ENCODE peak calls at places on chromosomes 3 and 15, in seven cellular contexts. One of them, this sample, is unnamed.

GRCh38 chr3:43286886-43287301 is 554 bp downstream of the SNRK start:
- DNase-seq in mesenchymal stem cell: peak; percentile 42
- DNase-seq in CD8-positive, alpha-beta T cell: peak; percentile 19
- DNase-seq in lung: no peak
- DNase-seq in lower lobe of right lung: no peak
- DNase-seq in uterus: no peak
- DNase-seq in ovary: peak; percentile 24
- DNase-seq in this sample: no peak

GRCh38 chr3:58009749-58010535 is 1.7 kb downstream of the FLNB start:
- DNase-seq in lower lobe of right lung: peak; percentile 69
- DNase-seq in lung: peak; percentile 62
- DNase-seq in uterus: no peak
- DNase-seq in mesenchymal stem cell: peak; percentile 42
- DNase-seq in CD8-positive, alpha-beta T cell: no peak
- DNase-seq in ovary: no peak
- DNase-seq in this sample: peak; percentile 80

GRCh38 chr15:64851503-64851840 is 9.8 kb downstream of the PLEKHO2 start:
- DNase-seq in mesenchymal stem cell: peak; percentile 91
- DNase-seq in uterus: peak; percentile 62
- DNase-seq in lower lobe of right lung: no peak
- DNase-seq in ovary: no peak
- DNase-seq in CD8-positive, alpha-beta T cell: no peak
- DNase-seq in lung: no peak
- DNase-seq in this sample: no peak

GRCh38 chr3:140911822-140912221 is 29.8 kb upstream of the SLC25A36 start:
- DNase-seq in CD8-positive, alpha-beta T cell: no peak
- DNase-seq in lung: no peak
- DNase-seq in ovary: no peak
- DNase-seq in mesenchymal stem cell: no peak
- DNase-seq in uterus: no peak
- DNase-seq in lower lobe of right lung: no peak
- DNase-seq in this sample: no peak

GRCh38 chr3:149547954-149548728 is 73.6 kb downstream of the TM4SF4 start:
- DNase-seq in lung: peak; percentile 68
- DNase-seq in CD8-positive, alpha-beta T cell: no peak
- DNase-seq in uterus: peak; percentile 79
- DNase-seq in lower lobe of right lung: no peak
- DNase-seq in mesenchymal stem cell: peak; percentile 92
- DNase-seq in ovary: peak; percentile 56
- DNase-seq in this sample: peak; percentile 58

GRCh38 chr3:185959609-185960517 is 22.0 kb upstream of the TRA2B start:
- DNase-seq in lower lobe of right lung: no peak
- DNase-seq in ovary: no peak
- DNase-seq in uterus: no peak
- DNase-seq in CD8-positive, alpha-beta T cell: no peak
- DNase-seq in mesenchymal stem cell: peak; percentile 80
- DNase-seq in lung: peak; percentile 38
- DNase-seq in this sample: no peak

GRCh38 chr15:90885432-90886290 is 1.4 kb downstream of the FES start:
- DNase-seq in uterus: peak; percentile 79
- DNase-seq in lower lobe of right lung: peak; percentile 86
- DNase-seq in lung: peak; percentile 81
- DNase-seq in mesenchymal stem cell: peak; percentile 64
- DNase-seq in ovary: peak; percentile 86
- DNase-seq in CD8-positive, alpha-beta T cell: peak; percentile 73
- DNase-seq in this sample: peak; percentile 77

GRCh38 chr3:47117803-47118364 is 46.0 kb downstream of the SETD2 start:
- DNase-seq in uterus: no peak
- DNase-seq in lung: no peak
- DNase-seq in ovary: no peak
- DNase-seq in lower lobe of right lung: no peak
- DNase-seq in CD8-positive, alpha-beta T cell: no peak
- DNase-seq in mesenchymal stem cell: no peak
- DNase-seq in this sample: no peak

GRCh38 chr15:35288580-35288979 is 203.5 kb upstream of the NANOGP8 start:
- DNase-seq in ovary: no peak
- DNase-seq in uterus: no peak
- DNase-seq in CD8-positive, alpha-beta T cell: no peak
- DNase-seq in lung: no peak
- DNase-seq in mesenchymal stem cell: no peak
- DNase-seq in lower lobe of right lung: no peak
- DNase-seq in this sample: no peak

GRCh38 chr15:101433396-101433795 is 56.1 kb downstream of the PCSK6 start:
- DNase-seq in lower lobe of right lung: no peak
- DNase-seq in lung: no peak
- DNase-seq in ovary: no peak
- DNase-seq in mesenchymal stem cell: no peak
- DNase-seq in CD8-positive, alpha-beta T cell: no peak
- DNase-seq in uterus: no peak
- DNase-seq in this sample: peak; percentile 20

GRCh38 chr15:35215095-35215494 is 130.0 kb upstream of the NANOGP8 start:
- DNase-seq in lung: no peak
- DNase-seq in uterus: no peak
- DNase-seq in ovary: no peak
- DNase-seq in lower lobe of right lung: no peak
- DNase-seq in CD8-positive, alpha-beta T cell: no peak
- DNase-seq in mesenchymal stem cell: no peak
- DNase-seq in this sample: no peak

GRCh38 chr3:17820704-17821103 is 78.3 kb upstream of the TBC1D5 start:
- DNase-seq in lung: no peak
- DNase-seq in uterus: no peak
- DNase-seq in lower lobe of right lung: no peak
- DNase-seq in CD8-positive, alpha-beta T cell: no peak
- DNase-seq in mesenchymal stem cell: peak; percentile 16
- DNase-seq in ovary: no peak
- DNase-seq in this sample: no peak

GRCh38 chr15:101070502-101071273 is 151.5 kb downstream of the LRRK1 start:
- DNase-seq in lung: no peak
- DNase-seq in uterus: peak; percentile 20
- DNase-seq in ovary: peak; percentile 16
- DNase-seq in CD8-positive, alpha-beta T cell: no peak
- DNase-seq in lower lobe of right lung: peak; percentile 31
- DNase-seq in mesenchymal stem cell: peak; percentile 95
- DNase-seq in this sample: no peak

GRCh38 chr15:58932791-58933310 is 628 bp downstream of the SLTM start:
- DNase-seq in ovary: no peak
- DNase-seq in lung: no peak
- DNase-seq in mesenchymal stem cell: peak; percentile 50
- DNase-seq in lower lobe of right lung: no peak
- DNase-seq in CD8-positive, alpha-beta T cell: no peak
- DNase-seq in uterus: no peak
- DNase-seq in this sample: peak; percentile 54

GRCh38 chr15:80246425-80246894 is 5.6 kb downstream of the CTXND1 start:
- DNase-seq in ovary: no peak
- DNase-seq in lower lobe of right lung: no peak
- DNase-seq in CD8-positive, alpha-beta T cell: no peak
- DNase-seq in mesenchymal stem cell: no peak
- DNase-seq in uterus: no peak
- DNase-seq in lung: no peak
- DNase-seq in this sample: peak; percentile 50

GRCh38 chr3:59486468-59486964 is 436.7 kb upstream of the CFAP20DC start:
- DNase-seq in uterus: no peak
- DNase-seq in lung: no peak
- DNase-seq in lower lobe of right lung: no peak
- DNase-seq in CD8-positive, alpha-beta T cell: no peak
- DNase-seq in mesenchymal stem cell: no peak
- DNase-seq in ovary: no peak
- DNase-seq in this sample: no peak

GRCh38 chr3:38119802-38120689 is 16.9 kb downstream of the ACAA1 start:
- DNase-seq in uterus: peak; percentile 9
- DNase-seq in CD8-positive, alpha-beta T cell: no peak
- DNase-seq in ovary: no peak
- DNase-seq in lung: no peak
- DNase-seq in lower lobe of right lung: no peak
- DNase-seq in mesenchymal stem cell: no peak
- DNase-seq in this sample: no peak

GRCh38 chr3:101970915-101971314 is 121.6 kb downstream of the NFKBIZ start:
- DNase-seq in lower lobe of right lung: no peak
- DNase-seq in mesenchymal stem cell: no peak
- DNase-seq in lung: no peak
- DNase-seq in CD8-positive, alpha-beta T cell: no peak
- DNase-seq in uterus: no peak
- DNase-seq in ovary: no peak
- DNase-seq in this sample: no peak

GRCh38 chr15:77541421-77542181 is 91.1 kb downstream of the LINGO1 start:
- DNase-seq in lung: peak; percentile 36
- DNase-seq in CD8-positive, alpha-beta T cell: no peak
- DNase-seq in lower lobe of right lung: peak; percentile 67
- DNase-seq in mesenchymal stem cell: peak; percentile 26
- DNase-seq in ovary: peak; percentile 56
- DNase-seq in uterus: no peak
- DNase-seq in this sample: peak; percentile 42

GRCh38 chr15:89177633-89178306 is 43.6 kb downstream of the RLBP1 start:
- DNase-seq in uterus: peak; percentile 70
- DNase-seq in ovary: peak; percentile 75
- DNase-seq in lung: peak; percentile 65
- DNase-seq in lower lobe of right lung: peak; percentile 54
- DNase-seq in mesenchymal stem cell: peak; percentile 75
- DNase-seq in CD8-positive, alpha-beta T cell: peak; percentile 32
- DNase-seq in this sample: peak; percentile 59

GRCh38 chr3:106428565-106428994 is 559.8 kb upstream of the CBLB start:
- DNase-seq in lower lobe of right lung: no peak
- DNase-seq in CD8-positive, alpha-beta T cell: no peak
- DNase-seq in ovary: peak; percentile 55
- DNase-seq in mesenchymal stem cell: peak; percentile 97
- DNase-seq in lung: no peak
- DNase-seq in uterus: peak; percentile 22
- DNase-seq in this sample: no peak

GRCh38 chr15:32641517-32642059 is at the start of gene SCG5:
- DNase-seq in ovary: no peak
- DNase-seq in lung: no peak
- DNase-seq in CD8-positive, alpha-beta T cell: no peak
- DNase-seq in lower lobe of right lung: no peak
- DNase-seq in mesenchymal stem cell: no peak
- DNase-seq in uterus: no peak
- DNase-seq in this sample: no peak

GRCh38 chr15:83112233-83112958 is 5.0 kb downstream of the TM6SF1 start:
- DNase-seq in lower lobe of right lung: no peak
- DNase-seq in lung: no peak
- DNase-seq in ovary: no peak
- DNase-seq in uterus: peak; percentile 37
- DNase-seq in mesenchymal stem cell: peak; percentile 68
- DNase-seq in CD8-positive, alpha-beta T cell: no peak
- DNase-seq in this sample: no peak

DNA sequence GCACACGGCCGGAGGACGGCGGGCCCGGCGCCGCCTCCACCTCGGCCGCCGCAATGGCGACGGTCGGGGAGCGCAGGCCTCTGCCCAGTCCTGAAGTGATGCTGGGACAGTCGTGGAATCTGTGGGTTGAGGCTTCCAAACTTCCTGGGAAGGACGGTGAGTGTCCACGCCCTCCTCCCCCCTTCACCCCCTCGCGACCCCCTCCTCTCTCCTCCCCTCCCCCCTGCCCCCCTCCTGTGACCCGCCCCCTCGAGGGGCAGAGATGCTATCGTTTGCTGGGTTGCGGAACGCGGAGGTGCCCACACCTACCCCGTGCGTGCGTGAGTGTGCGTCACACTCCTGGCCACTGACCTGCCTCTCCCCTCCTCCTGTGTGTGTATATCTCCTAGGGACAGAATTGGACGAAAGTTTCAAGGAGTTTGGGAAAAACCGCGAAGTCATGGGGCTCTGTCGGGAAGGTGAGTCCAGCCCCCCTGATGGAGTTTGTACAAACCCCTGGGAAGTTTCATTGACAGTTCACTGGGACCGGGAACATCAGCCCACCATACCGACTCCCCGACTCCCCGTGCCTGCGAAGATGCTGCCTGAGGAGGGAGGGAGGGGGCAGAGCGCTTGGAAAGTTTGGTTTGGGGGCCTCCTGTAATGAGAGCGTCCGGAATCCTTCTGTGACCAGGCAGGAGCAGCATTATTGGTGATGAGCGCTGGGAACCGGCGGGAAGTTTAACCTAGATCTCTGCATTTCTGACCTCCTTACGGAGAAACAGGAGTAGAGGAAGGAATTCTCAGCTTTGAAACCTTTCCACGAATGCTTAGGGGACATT is 795 bp upstream of the SCAANT1 start:
- DNase-seq in lower lobe of right lung: peak; percentile 82
- DNase-seq in lung: peak; percentile 69
- DNase-seq in mesenchymal stem cell: peak; percentile 84
- DNase-seq in ovary: peak; percentile 78
- DNase-seq in CD8-positive, alpha-beta T cell: peak; percentile 34
- DNase-seq in uterus: peak; percentile 75
- DNase-seq in this sample: peak; percentile 76
- H3K27ac ChIP-seq in lower lobe of right lung: peak overlapping the region; percentile 97
- H3K27ac ChIP-seq in lung: peak overlapping the region; percentile 99
- H3K27ac ChIP-seq in mesenchymal stem cell: peak overlapping the region; percentile 27
- H3K27ac ChIP-seq in ovary: peak overlapping the region; percentile 96
- H3K27ac ChIP-seq in CD8-positive, alpha-beta T cell: peak overlapping the region; percentile 65
- H3K27ac ChIP-seq in uterus: peak overlapping the region; percentile 100
- H3K27ac ChIP-seq in this sample: peak overlapping the region; percentile 99

GRCh38 chr15:68042855-68043222 is 11.3 kb upstream of the PIAS1 start:
- DNase-seq in mesenchymal stem cell: no peak
- DNase-seq in uterus: no peak
- DNase-seq in CD8-positive, alpha-beta T cell: no peak
- DNase-seq in lower lobe of right lung: no peak
- DNase-seq in lung: no peak
- DNase-seq in ovary: no peak
- DNase-seq in this sample: no peak
- H3K27ac ChIP-seq in mesenchymal stem cell: no peak overlapping the region
- H3K27ac ChIP-seq in uterus: no peak overlapping the region
- H3K27ac ChIP-seq in CD8-positive, alpha-beta T cell: no peak overlapping the region
- H3K27ac ChIP-seq in lower lobe of right lung: no peak overlapping the region
- H3K27ac ChIP-seq in lung: no peak overlapping the region
- H3K27ac ChIP-seq in ovary: no peak overlapping the region
- H3K27ac ChIP-seq in this sample: no peak overlapping the region

DNA sequence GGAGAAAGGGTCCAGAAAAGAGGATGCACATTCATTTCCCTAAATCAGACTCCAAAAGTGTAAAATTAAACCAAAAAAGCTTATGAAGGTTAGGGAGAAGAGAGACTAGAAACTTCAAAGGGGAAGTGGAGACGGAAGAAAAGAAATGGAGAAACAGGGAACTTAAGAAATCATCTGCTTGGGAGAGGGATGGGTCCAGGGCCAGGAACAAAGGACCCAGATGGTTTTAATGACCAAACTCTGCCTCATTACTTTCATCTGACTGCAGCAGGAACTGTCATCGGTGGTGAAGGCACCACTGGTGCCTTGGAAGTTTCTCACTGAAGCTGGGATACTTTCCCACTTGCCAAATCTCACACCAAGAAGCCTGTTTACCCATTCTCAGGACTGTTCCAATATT is 70.5 kb upstream of the SLC4A7 start:
- DNase-seq in lower lobe of right lung: no peak
- DNase-seq in uterus: no peak
- DNase-seq in lung: no peak
- DNase-seq in mesenchymal stem cell: no peak
- DNase-seq in CD8-positive, alpha-beta T cell: no peak
- DNase-seq in ovary: no peak
- DNase-seq in this sample: no peak
- H3K27ac ChIP-seq in lower lobe of right lung: no peak overlapping the region
- H3K27ac ChIP-seq in uterus: no peak overlapping the region
- H3K27ac ChIP-seq in lung: no peak overlapping the region
- H3K27ac ChIP-seq in mesenchymal stem cell: no peak overlapping the region
- H3K27ac ChIP-seq in CD8-positive, alpha-beta T cell: no peak overlapping the region
- H3K27ac ChIP-seq in ovary: no peak overlapping the region
- H3K27ac ChIP-seq in this sample: no peak overlapping the region

DNA sequence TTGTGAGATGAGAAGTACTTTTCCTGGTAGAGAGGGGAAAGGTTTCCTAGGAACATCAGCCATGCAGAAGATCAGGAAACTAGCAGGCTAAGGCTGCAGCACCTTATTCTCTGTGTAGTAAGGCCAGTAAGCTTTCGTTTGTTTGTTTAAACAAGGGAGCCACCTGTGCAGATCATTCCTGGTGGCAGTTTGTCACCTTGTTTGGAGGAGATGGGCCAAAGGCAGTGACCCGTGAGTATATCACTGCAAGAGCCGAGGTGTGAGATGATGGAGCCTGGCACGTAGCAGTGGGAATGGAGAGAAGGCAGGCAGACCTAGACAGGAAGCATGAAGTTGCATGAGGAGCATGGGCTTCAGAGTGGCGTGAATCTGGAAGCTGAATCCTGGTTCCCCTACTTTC is 19.6 kb downstream of the ATG7 start:
- DNase-seq in mesenchymal stem cell: no peak
- DNase-seq in CD8-positive, alpha-beta T cell: no peak
- DNase-seq in uterus: no peak
- DNase-seq in ovary: no peak
- DNase-seq in lung: no peak
- DNase-seq in lower lobe of right lung: no peak
- DNase-seq in this sample: no peak
- H3K27ac ChIP-seq in mesenchymal stem cell: no peak overlapping the region
- H3K27ac ChIP-seq in CD8-positive, alpha-beta T cell: peak overlapping the region; percentile 66
- H3K27ac ChIP-seq in uterus: no peak overlapping the region
- H3K27ac ChIP-seq in ovary: no peak overlapping the region
- H3K27ac ChIP-seq in lung: peak overlapping the region; percentile 43
- H3K27ac ChIP-seq in lower lobe of right lung: peak overlapping the region; percentile 7
- H3K27ac ChIP-seq in this sample: no peak overlapping the region

This sample was measured in stomach.